ENCODE peak calls at places on chromosomes 16 and 17, in six cellular contexts. Q, S, F, W, Z and C are unnamed samples.

GRCh38 chr17:2195729-2196128 is 107.9 kb downstream of the SMG6 start:
- ATAC-seq in Q (peak; percentile 71), S (no peak), F (peak; percentile 93), W (no peak), Z (peak; percentile 75), C (no peak)

GRCh38 chr16:89187337-89188063 is 12.8 kb downstream of the SLC22A31 start:
- ATAC-seq in Q (peak; percentile 41), S (peak; percentile 16), F (peak; percentile 35), W (no peak), Z (no peak), C (no peak)

GRCh38 chr16:84739349-84740124 is 39.7 kb downstream of the USP10 start:
- ATAC-seq in Q (no peak), S (no peak), F (no peak), W (peak; percentile 46), Z (peak; percentile 4), C (peak; percentile 58)

GRCh38 chr17:16273499-16273898 is 56.5 kb downstream of the PIGL start:
- ATAC-seq in Q (no peak), S (no peak), F (peak; percentile 98), W (no peak), Z (no peak), C (no peak)

GRCh38 chr16:11384184-11384955 is 39.1 kb downstream of the RMI2 start:
- ATAC-seq in Q (no peak), S (no peak), F (no peak), W (no peak), Z (no peak), C (no peak)

GRCh38 chr16:54207837-54208236 is 78.8 kb downstream of the IRX3 start:
- ATAC-seq in Q (no peak), S (no peak), F (no peak), W (no peak), Z (no peak), C (no peak)

GRCh38 chr16:57765160-57765728 is 29.7 kb downstream of the KATNB1 start:
- ATAC-seq in Q (no peak), S (no peak), F (no peak), W (no peak), Z (no peak), C (no peak)

GRCh38 chr17:36850794-36851193 is 86.5 kb upstream of the LHX1 start:
- ATAC-seq in Q (no peak), S (no peak), F (peak; percentile 48), W (no peak), Z (no peak), C (no peak)

GRCh38 chr17:28725166-28725659 is 820 bp downstream of the TLCD1 start:
- ATAC-seq in Q (no peak), S (no peak), F (no peak), W (no peak), Z (no peak), C (no peak)